ENCODE peak calls at places on chromosomes 12 and 14, in four cellular contexts. R is HCT116, B is glutamatergic neuron, I is left lung. D is an unnamed sample.

GRCh38 chr12:131604146-131604844 is 106.6 kb upstream of the SFSWAP start:
- DNase-seq in R (no peak), I (no peak), B (no peak), D (no peak)

GRCh38 chr12:57250956-57251355 is at the start of gene STAC3:
- DNase-seq in R (no peak), B (no peak), I (no peak), D (no peak)

GRCh38 chr12:91432079-91432478 is 249.5 kb upstream of the DCN start:
- DNase-seq in R (no peak), B (no peak), I (no peak), D (no peak)

GRCh38 chr12:78407722-78408121 is 456.9 kb upstream of the SYT1 start:
- DNase-seq in R (no peak), B (no peak), I (no peak), D (no peak)

GRCh38 chr12:102757154-102757873 is 159.7 kb downstream of the PAH start:
- DNase-seq in B (no peak), R (no peak), I (no peak), D (no peak)

GRCh38 chr12:121676190-121676589 is 6.7 kb upstream of the MORN3 start:
- DNase-seq in R (no peak), B (no peak), I (no peak), D (no peak)

GRCh38 chr14:96627386-96627785 is 125.2 kb downstream of the PAPOLA start:
- DNase-seq in I (no peak), R (no peak), B (no peak), D (no peak)

GRCh38 chr12:56518570-56518969 is 3.0 kb upstream of the RBMS2 start:
- DNase-seq in R (no peak), B (no peak), I (no peak), D (no peak)

GRCh38 chr14:64800000-64800399 is 79.7 kb downstream of the SPTB start:
- DNase-seq in B (no peak), R (peak; percentile 36), I (no peak), D (peak; percentile 50)

GRCh38 chr12:109625131-109625559 is 51.6 kb downstream of the MVK start:
- DNase-seq in R (peak; percentile 31), B (no peak), I (no peak), D (no peak)

GRCh38 chr12:74984631-74985030 is 225.0 kb downstream of the KCNC2 start:
- DNase-seq in B (no peak), I (no peak), R (no peak), D (no peak)

GRCh38 chr12:29008786-29009185 is 140.3 kb upstream of the FAR2 start:
- DNase-seq in R (no peak), B (no peak), I (no peak), D (no peak)

GRCh38 chr12:59672273-59672672 is 76.4 kb downstream of the SLC16A7 start:
- DNase-seq in I (no peak), R (no peak), B (no peak), D (no peak)

GRCh38 chr14:27528328-27528727 is 930.5 kb upstream of the NOVA1 start:
- DNase-seq in I (no peak), B (no peak), R (no peak), D (peak; percentile 18)
- TF ChIP-seq CTCF in I (no peak), B (peak; percentile 74), R (no peak), D (peak; percentile 61)

DNA sequence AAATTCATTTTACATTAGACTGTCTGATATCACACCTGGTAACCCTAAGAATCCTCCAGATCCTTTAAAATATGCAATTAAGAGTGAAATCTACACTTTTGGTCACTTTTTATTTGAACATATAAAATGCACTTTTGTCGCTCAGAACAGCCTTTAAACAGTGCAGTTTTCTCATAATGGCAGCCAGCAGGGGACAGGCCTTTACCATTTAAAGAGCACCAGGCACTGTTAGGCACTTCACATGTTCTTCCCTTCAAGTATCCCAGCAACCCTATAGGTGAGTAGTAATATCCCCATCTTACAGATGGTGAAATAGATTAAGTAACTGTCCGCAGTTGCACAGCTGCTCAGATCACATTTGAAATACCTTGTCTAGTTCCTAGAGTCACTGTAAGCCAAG is 11.3 kb upstream of the SAMD4A start:
- DNase-seq in I (no peak), R (no peak), B (no peak), D (no peak)
- TF ChIP-seq CTCF in I (no peak), R (peak; percentile 18), B (no peak), D (no peak)

GRCh38 chr12:6057693-6058092 is 66.8 kb downstream of the VWF start:
- DNase-seq in B (peak; percentile 65), R (no peak), I (no peak), D (peak; percentile 75)
- TF ChIP-seq CTCF in B (peak; percentile 56), R (no peak), I (no peak), D (peak; percentile 46)

GRCh38 chr14:35404496-35405303 is at the start of gene NFKBIA:
- DNase-seq in B (peak; percentile 89), I (peak; percentile 92), R (peak; percentile 52), D (peak; percentile 80)
- TF ChIP-seq CTCF in B (no peak), I (no peak), R (peak; percentile 22), D (peak; percentile 12)

DNA sequence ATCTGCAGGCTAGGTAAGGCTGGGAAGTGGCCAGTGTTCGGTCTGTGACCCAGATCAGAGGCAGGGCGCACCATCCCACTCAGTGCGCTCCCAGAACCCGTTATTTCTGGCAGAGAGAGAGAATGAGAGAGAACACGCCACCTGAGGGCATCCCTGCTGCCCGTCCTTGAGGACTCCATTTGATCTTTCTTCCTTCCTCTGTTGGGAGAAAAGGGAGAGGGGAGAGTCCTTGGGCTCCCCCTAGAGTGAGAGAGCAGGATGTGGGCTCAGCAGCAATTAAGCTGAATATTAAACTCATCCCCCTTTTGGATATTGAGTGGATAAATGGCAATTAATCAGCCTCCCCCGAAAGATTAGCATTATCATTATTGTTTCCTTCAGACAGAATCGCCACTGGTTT is 70.6 kb downstream of the IFT43 start:
- DNase-seq in B (no peak), R (no peak), I (no peak), D (no peak)
- TF ChIP-seq CTCF in B (peak; percentile 23), R (peak; percentile 27), I (no peak), D (peak; percentile 22)

GRCh38 chr12:64081020-64081419 is 141.1 kb downstream of the KICS2 start:
- DNase-seq in I (no peak), B (no peak), R (no peak), D (no peak)

GRCh38 chr12:64082866-64083268 is 139.2 kb downstream of the KICS2 start:
- DNase-seq in R (no peak), B (no peak), I (no peak), D (no peak)

GRCh38 chr12:64080319-64081008 is 141.6 kb downstream of the KICS2 start:
- DNase-seq in B (no peak), R (peak; percentile 56), I (no peak), D (no peak)

GRCh38 chr12:64072946-64073345 is 149.2 kb downstream of the KICS2 start:
- DNase-seq in R (no peak), B (no peak), I (no peak), D (no peak)

DNA sequence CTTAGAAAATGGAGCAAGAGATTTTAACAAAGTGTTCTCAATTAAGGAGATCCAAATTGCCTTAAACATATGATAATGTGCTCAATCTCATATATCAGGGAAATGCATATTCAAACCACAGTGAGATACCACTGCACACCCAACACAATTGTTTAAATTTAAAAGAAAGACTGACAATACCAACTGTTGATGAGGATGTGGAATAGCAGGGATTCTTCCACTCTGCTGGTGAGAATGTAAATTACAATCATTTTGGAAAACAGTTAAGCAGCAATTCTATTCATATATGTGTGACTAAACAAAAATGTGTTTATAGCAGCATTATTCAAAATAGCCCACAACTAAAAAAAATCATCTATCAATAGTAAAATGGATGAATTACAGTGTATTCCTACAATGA is 144.2 kb downstream of the KICS2 start:
- DNase-seq in R (no peak), B (no peak), I (no peak), D (no peak)
- TF ChIP-seq CTCF in R (no peak), B (peak; percentile 46), I (no peak), D (peak; percentile 60)

GRCh38 chr12:119807380-119807779 is 69.7 kb downstream of the CIT start:
- DNase-seq in B (no peak), I (no peak), R (no peak), D (no peak)

GRCh38 chr12:119803391-119803791 is 73.7 kb downstream of the CIT start:
- DNase-seq in I (peak; percentile 38), R (no peak), B (peak; percentile 48), D (peak; percentile 36)

GRCh38 chr12:119808441-119808840 is 68.7 kb downstream of the CIT start:
- DNase-seq in B (no peak), I (no peak), R (no peak), D (no peak)

GRCh38 chr12:119802472-119802871 is 74.6 kb downstream of the CIT start:
- DNase-seq in I (no peak), B (peak; percentile 38), R (no peak), D (no peak)

GRCh38 chr12:119804011-119804641 is 73.0 kb downstream of the CIT start:
- DNase-seq in B (peak; percentile 81), R (peak; percentile 33), I (peak; percentile 63), D (peak; percentile 60)
- TF ChIP-seq CTCF in B (no peak), R (peak; percentile 45), I (peak; percentile 28), D (no peak)

GRCh38 chr12:32681272-32681671 is 2.2 kb downstream of the DNM1L start:
- DNase-seq in B (no peak), R (no peak), I (no peak), D (no peak)

GRCh38 chr12:32679910-32680217 is 763 bp downstream of the DNM1L start:
- DNase-seq in B (no peak), R (no peak), I (no peak), D (no peak)

GRCh38 chr12:32680787-32681186 is 1.7 kb downstream of the DNM1L start:
- DNase-seq in R (no peak), I (no peak), B (no peak), D (no peak)

DNA sequence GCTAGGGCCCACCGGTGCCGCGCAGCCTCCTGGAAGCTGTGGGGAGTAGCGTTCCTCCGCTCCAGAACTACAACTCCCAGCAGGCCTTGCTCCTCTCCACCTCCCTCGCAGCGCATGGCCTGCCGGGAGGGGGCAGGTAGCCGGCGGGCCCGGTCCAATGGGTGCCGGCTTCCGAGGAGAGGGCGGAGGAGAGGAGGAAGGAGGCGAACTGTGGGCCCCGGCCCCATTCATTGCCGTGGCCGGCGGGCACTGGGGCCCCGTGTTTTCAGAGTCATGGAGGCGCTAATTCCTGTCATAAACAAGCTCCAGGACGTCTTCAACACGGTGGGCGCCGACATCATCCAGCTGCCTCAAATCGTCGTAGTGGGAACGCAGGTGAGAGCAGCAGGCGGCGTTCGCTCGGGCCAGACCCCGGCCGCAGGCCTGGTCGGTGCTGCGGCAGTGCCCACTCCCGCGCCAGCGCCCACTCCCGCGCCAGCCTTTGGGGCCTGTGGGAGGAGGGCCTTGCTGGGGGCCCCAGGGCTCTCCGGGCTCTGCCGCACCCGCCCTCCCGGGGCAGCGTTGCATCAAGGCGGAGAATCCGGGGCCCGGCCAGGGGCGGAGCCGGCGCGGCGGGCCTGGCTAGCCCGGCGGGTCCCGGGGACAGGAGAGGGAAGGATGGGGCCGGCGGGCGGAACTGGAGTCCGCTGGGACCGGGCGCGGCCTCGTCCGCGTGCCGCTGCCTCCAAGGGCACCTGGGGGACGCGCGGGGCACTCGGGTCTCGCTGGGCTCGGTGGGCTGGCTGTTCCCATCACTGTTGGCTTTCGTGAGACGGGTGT is at the start of gene DNM1L:
- DNase-seq in I (peak; percentile 96), R (peak; percentile 92), B (peak; percentile 96), D (peak; percentile 92)
- TF ChIP-seq CTCF in I (no peak), R (no peak), B (no peak), D (no peak)

D was measured in endothelial cell.